ENCODE peak calls at places on chromosomes 13 and 19, in five cellular contexts. O is RWPE1; S is CD4-positive, CD25-positive, alpha-beta regulatory T cell; J is thoracic aorta; I is tibial nerve. T is an unnamed sample.

GRCh38 chr13:48184260-48184659 is 48.7 kb upstream of the ITM2B start:
- DNase-seq in O (no peak), S (no peak), J (no peak), I (no peak), T (no peak)

GRCh38 chr13:51364404-51365008 is 25.0 kb downstream of the SERPINE3 start:
- DNase-seq in O (no peak), S (no peak), J (no peak), I (no peak), T (no peak)

GRCh38 chr19:50702870-50703829 is 16.5 kb downstream of the SHANK1 start:
- DNase-seq in O (no peak), S (no peak), J (no peak), I (no peak), T (no peak)

GRCh38 chr13:24893863-24894262 is 129.9 kb downstream of the RNF17 start:
- DNase-seq in O (no peak), S (no peak), J (no peak), I (no peak), T (no peak)

GRCh38 chr13:39968646-39969475 is 313.4 kb downstream of the COG6 start:
- DNase-seq in O (no peak), S (no peak), J (no peak), I (no peak), T (no peak)

GRCh38 chr19:10975374-10976036 is 14.7 kb downstream of the SMARCA4 start:
- DNase-seq in O (no peak), S (no peak), J (no peak), I (no peak), T (no peak)

GRCh38 chr13:24511824-24512207 is 762 bp downstream of the PARP4 start:
- DNase-seq in O (no peak), S (no peak), J (no peak), I (no peak), T (no peak)

GRCh38 chr13:39159971-39160370 is 121.7 kb downstream of the NHLRC3 start:
- DNase-seq in O (no peak), S (no peak), J (no peak), I (no peak), T (no peak)

GRCh38 chr19:19461671-19462622 is 53.4 kb downstream of the TSSK6 start:
- DNase-seq in O (no peak), S (no peak), J (no peak), I (no peak), T (no peak)

GRCh38 chr13:111904166-111904565 is 162.8 kb upstream of the SOX1 start:
- DNase-seq in O (no peak), S (no peak), J (no peak), I (no peak), T (no peak)

GRCh38 chr13:112448621-112449544 is 72.7 kb downstream of the SPACA7 start:
- DNase-seq in O (no peak), S (no peak), J (no peak), I (no peak), T (no peak)

GRCh38 chr13:45417790-45418534 is at the start of gene SLC25A30:
- DNase-seq in O (peak), S (peak), J (peak), I (peak), T (peak)

GRCh38 chr19:1018932-1019615 is 1.8 kb downstream of the TMEM259 start:
- DNase-seq in O (no peak), S (no peak), J (no peak), I (no peak), T (no peak)

GRCh38 chr19:15149704-15150103 is 42.5 kb downstream of the SYDE1 start:
- DNase-seq in O (no peak), S (no peak), J (no peak), I (no peak), T (no peak)

GRCh38 chr13:72121466-72121865 is 254.5 kb upstream of the DACH1 start:
- DNase-seq in O (no peak), S (no peak), J (no peak), I (no peak), T (no peak)

GRCh38 chr19:17522988-17523872 is 11.8 kb downstream of the PGLS start:
- DNase-seq in O (no peak), S (peak), J (no peak), I (no peak), T (no peak)

GRCh38 chr13:28584873-28585317 is 74.0 kb upstream of the POMP start:
- DNase-seq in O (no peak), S (no peak), J (no peak), I (no peak), T (no peak)

DNA sequence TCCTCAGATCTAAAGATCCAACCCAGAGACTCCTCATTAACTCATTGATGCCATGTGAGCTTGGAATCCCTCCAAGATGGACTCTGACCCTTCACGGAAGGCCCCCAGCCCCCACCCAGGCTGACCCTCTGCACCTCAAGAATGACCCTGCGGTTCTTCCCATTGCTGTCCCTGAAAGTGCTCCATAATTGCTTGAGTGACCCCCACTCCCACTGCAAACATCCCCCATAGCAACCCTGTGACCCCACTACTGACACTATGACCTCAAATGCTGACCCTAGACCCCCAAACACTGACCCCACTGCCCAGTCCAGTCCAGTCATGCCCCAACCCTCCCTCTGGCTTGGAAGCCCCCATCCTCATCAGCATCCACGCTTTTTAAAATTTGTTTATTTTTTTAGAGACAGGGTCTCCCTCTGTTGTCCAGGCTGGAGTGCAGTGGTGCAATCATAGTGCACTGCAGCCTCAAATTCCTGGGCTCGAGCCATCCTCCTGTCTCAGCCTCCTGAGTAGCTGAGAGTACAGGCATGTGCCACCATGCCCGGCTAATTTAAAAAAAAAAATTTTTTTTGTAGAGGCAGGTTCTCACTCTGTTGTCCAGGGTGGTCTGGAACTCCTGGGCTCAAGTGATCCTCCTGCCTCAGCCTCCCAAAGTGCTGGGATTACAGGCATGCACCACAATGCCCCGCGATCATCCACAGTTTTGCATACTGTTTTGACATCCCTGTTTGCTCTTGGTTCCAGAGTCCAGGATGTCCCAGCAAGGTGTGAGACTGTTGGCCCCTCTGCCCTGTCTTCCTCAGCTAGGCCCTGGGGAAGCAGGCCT is 855 bp downstream of the LYL1 start:
- DNase-seq in O (no peak), S (no peak), J (no peak), I (no peak), T (no peak)
- H3K27ac ChIP-seq in O (peak), S (peak), J (peak), I (peak), T (peak)

GRCh38 chr13:98370806-98371553 is 193.9 kb upstream of the RNF113B start:
- DNase-seq in O (no peak), S (no peak), J (no peak), I (no peak), T (no peak)
- H3K27ac ChIP-seq in O (no peak), S (no peak), J (no peak), I (no peak), T (no peak)

DNA sequence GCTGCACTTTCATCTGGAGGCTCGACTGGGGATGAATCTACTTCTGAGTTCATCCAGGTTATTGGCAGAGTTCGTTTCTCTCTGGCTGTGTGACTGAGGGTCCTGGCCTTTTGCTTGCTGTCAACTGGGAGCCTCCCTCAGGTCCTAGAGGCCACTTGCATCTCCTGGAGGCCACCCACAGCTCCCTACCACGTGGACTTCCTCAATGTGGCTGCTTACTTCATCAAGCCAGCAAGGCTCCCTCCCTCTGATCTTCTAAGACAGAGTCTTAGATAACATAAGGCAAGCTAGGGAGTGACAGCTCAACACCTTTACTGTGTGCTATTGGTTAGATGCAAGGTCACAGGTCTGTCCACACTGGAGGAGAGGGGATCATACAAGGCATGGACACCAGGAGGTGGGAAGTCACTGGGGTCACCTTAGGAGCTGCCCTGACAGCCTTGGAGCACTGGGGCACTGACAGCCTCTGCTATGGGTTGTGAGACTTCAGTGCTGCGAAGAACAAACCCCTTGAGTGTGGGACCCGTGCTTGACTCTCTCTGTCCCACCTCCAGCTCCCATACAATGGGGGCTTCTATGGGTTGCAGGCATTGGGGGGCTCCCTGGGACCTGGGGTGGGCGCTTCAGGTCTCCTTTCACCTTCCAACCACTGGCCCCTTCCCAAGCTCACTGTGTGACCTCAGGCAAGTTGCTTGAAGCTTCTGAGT is 5.3 kb downstream of the FAM187B start:
- DNase-seq in O (no peak), S (no peak), J (no peak), I (no peak), T (no peak)
- H3K27ac ChIP-seq in O (peak), S (no peak), J (no peak), I (no peak), T (no peak)

GRCh38 chr19:32566246-32566830 is 14.7 kb upstream of the PDCD5 start:
- DNase-seq in O (no peak), S (no peak), J (no peak), I (no peak), T (no peak)
- H3K27ac ChIP-seq in O (no peak), S (no peak), J (no peak), I (no peak), T (no peak)

GRCh38 chr19:4815426-4816387 is 15.8 kb downstream of the TICAM1 start:
- DNase-seq in O (peak), S (peak), J (peak), I (peak), T (peak)
- H3K27ac ChIP-seq in O (peak), S (peak), J (peak), I (peak), T (peak)

GRCh38 chr19:45814166-45814780 is 835 bp downstream of the RSPH6A start:
- DNase-seq in O (peak), S (no peak), J (no peak), I (no peak), T (no peak)
- H3K27ac ChIP-seq in O (peak), S (no peak), J (no peak), I (no peak), T (no peak)

GRCh38 chr19:52196256-52196967 is 6.6 kb downstream of the PPP2R1A start:
- DNase-seq in O (no peak), S (no peak), J (no peak), I (no peak), T (no peak)

GRCh38 chr19:52197964-52198363 is 8.1 kb downstream of the PPP2R1A start:
- DNase-seq in O (no peak), S (no peak), J (no peak), I (no peak), T (no peak)

GRCh38 chr19:52198678-52199077 is 8.8 kb downstream of the PPP2R1A start:
- DNase-seq in O (no peak), S (no peak), J (no peak), I (no peak), T (no peak)

DNA sequence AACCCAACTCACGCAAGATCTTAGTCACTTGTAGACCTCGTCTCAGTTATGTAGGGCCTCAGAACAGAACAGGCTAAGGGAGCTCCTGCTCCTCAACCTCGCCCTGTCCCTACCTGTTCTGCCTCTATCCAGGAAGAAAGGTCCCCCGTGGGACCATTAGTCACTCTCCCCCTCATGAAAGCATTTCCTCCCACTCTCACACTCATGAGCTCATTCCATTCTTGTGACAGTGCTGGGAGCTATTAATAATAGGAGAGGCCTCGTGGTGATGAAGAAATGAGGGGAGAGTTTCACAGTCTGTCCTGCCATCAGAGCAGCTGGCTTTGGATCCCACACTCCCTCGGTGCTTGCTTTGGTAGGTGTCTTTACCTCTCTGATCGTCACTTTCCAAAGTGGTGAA is 10.2 kb downstream of the PPP2R1A start:
- DNase-seq in O (peak), S (no peak), J (peak), I (no peak), T (peak)
- H3K27ac ChIP-seq in O (no peak), S (no peak), J (peak), I (peak), T (no peak)

GRCh38 chr19:43779147-43779819 is 1.5 kb downstream of the KCNN4 start:
- DNase-seq in O (no peak), S (no peak), J (no peak), I (no peak), T (no peak)

GRCh38 chr19:43782311-43782660 is 1.5 kb upstream of the KCNN4 start:
- DNase-seq in O (no peak), S (no peak), J (no peak), I (no peak), T (no peak)

GRCh38 chr19:43779820-43780219 is 953 bp downstream of the KCNN4 start:
- DNase-seq in O (no peak), S (no peak), J (no peak), I (no peak), T (no peak)

GRCh38 chr19:43781630-43782310 is 997 bp upstream of the KCNN4 start:
- DNase-seq in O (no peak), S (no peak), J (no peak), I (no peak), T (no peak)

GRCh38 chr19:43780706-43781525 is at the start of gene KCNN4:
- DNase-seq in O (peak), S (peak), J (no peak), I (no peak), T (no peak)
- H3K27ac ChIP-seq in O (peak), S (peak), J (no peak), I (peak), T (no peak)

GRCh38 chr19:47232422-47233211 is 1.6 kb upstream of the BBC3 start:
- DNase-seq in O (peak), S (no peak), J (no peak), I (no peak), T (no peak)
- H3K27ac ChIP-seq in O (peak), S (no peak), J (peak), I (peak), T (no peak)

GRCh38 chr19:36207605-36208252 is 6.7 kb downstream of the ZNF565 start:
- DNase-seq in O (no peak), S (no peak), J (no peak), I (no peak), T (no peak)
- H3K27ac ChIP-seq in O (no peak), S (no peak), J (no peak), I (no peak), T (peak)